ENCODE peak calls at places on chromosomes 6 and 20, in four cellular contexts. One of them, this sample, is unnamed.

GRCh38 chr6:109229536-109229935 is 134.2 kb downstream of the CEP57L1 start:
- DNase-seq in WTC11: no peak
- DNase-seq in SK-N-SH: no peak
- DNase-seq in H1: no peak
- DNase-seq in this sample: peak; percentile 61

GRCh38 chr20:63409066-63409833 is 48.1 kb upstream of the CHRNA4 start:
- DNase-seq in WTC11: peak; percentile 46
- DNase-seq in SK-N-SH: no peak
- DNase-seq in H1: no peak
- DNase-seq in this sample: no peak

GRCh38 chr6:17120019-17120418 is 18.2 kb downstream of the STMND1 start:
- DNase-seq in WTC11: no peak
- DNase-seq in SK-N-SH: no peak
- DNase-seq in H1: no peak
- DNase-seq in this sample: no peak

GRCh38 chr6:31586596-31586995 is 519 bp downstream of the LST1 start:
- DNase-seq in WTC11: no peak
- DNase-seq in SK-N-SH: no peak
- DNase-seq in H1: no peak
- DNase-seq in this sample: no peak

GRCh38 chr20:57619053-57619831 is 984 bp downstream of the ZBP1 start:
- DNase-seq in WTC11: no peak
- DNase-seq in SK-N-SH: no peak
- DNase-seq in H1: no peak
- DNase-seq in this sample: no peak

GRCh38 chr6:19142236-19142635 is 694.9 kb upstream of the ID4 start:
- DNase-seq in WTC11: no peak
- DNase-seq in SK-N-SH: no peak
- DNase-seq in H1: no peak
- DNase-seq in this sample: no peak

GRCh38 chr20:57272883-57273282 is 6.4 kb upstream of the BMP7 start:
- DNase-seq in WTC11: no peak
- DNase-seq in SK-N-SH: peak; percentile 61
- DNase-seq in H1: no peak
- DNase-seq in this sample: no peak

GRCh38 chr6:21947751-21948386 is 349.0 kb downstream of the PRL start:
- DNase-seq in WTC11: no peak
- DNase-seq in SK-N-SH: peak; percentile 31
- DNase-seq in H1: no peak
- DNase-seq in this sample: no peak

GRCh38 chr20:20358801-20359200 is 9.1 kb upstream of the INSM1 start:
- DNase-seq in WTC11: no peak
- DNase-seq in SK-N-SH: no peak
- DNase-seq in H1: no peak
- DNase-seq in this sample: no peak

GRCh38 chr6:128655978-128656498 is 135.6 kb upstream of the PTPRK start:
- DNase-seq in WTC11: no peak
- DNase-seq in SK-N-SH: no peak
- DNase-seq in H1: no peak
- DNase-seq in this sample: no peak

GRCh38 chr20:3698511-3699436 is 13.6 kb downstream of the SIGLEC1 start:
- DNase-seq in WTC11: no peak
- DNase-seq in SK-N-SH: no peak
- DNase-seq in H1: no peak
- DNase-seq in this sample: no peak

GRCh38 chr6:71967436-71967835 is 81.1 kb downstream of the RIMS1 start:
- DNase-seq in WTC11: no peak
- DNase-seq in SK-N-SH: no peak
- DNase-seq in H1: no peak
- DNase-seq in this sample: no peak

DNA sequence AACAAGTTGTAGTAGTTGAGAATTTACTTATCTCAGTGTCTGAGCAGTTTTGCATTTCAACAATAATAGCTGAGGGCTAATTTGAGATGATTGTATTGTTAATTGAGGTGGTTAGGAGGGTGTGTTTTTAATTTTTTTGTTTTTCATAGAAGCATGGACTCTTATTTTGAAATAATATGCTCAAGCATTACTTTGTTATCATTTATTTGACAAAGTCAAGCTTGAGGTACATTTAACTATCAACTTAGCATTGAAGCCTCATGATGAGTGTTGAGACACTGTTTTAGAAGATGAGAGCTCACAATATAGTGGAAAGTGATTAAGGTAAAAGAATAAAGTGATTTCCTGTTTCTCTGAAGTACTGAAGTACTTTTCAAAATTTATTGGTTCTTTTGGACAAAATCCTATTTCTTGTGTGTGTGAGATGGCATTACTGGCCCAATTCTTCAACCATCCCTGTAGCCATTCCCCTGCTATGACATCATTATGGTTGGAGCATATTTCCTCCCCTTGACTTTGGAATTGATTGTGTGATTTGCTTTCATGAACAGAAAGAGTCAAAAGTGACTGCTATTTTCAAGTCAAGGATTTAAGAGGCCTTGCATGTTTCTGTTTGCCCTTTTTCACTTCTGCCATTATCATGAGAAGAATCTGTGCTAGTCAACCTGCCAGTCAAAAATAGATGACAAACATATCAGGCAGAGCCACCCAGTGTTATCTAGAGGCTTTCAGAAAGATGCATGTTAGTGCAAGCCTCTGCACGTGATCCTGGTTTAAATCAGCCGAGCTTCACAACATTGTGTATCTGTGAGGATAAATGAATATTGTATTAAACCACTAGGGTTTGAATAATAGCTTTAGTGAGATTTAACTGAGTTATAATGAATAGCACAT is 1112.3 kb upstream of the CITED2 start:
- DNase-seq in WTC11: no peak
- DNase-seq in SK-N-SH: no peak
- DNase-seq in H1: no peak
- DNase-seq in this sample: no peak
- TF ChIP-seq TEAD4 in WTC11: no peak
- TF ChIP-seq TEAD4 in SK-N-SH: no peak
- TF ChIP-seq TEAD4 in H1: no peak
- TF ChIP-seq TEAD4 in this sample: peak; percentile 41

GRCh38 chr6:166341464-166341863 is 881 bp downstream of the SFT2D1 start:
- DNase-seq in WTC11: no peak
- DNase-seq in SK-N-SH: no peak
- DNase-seq in H1: no peak
- DNase-seq in this sample: no peak
- TF ChIP-seq TEAD4 in WTC11: no peak
- TF ChIP-seq TEAD4 in SK-N-SH: no peak
- TF ChIP-seq TEAD4 in H1: no peak
- TF ChIP-seq TEAD4 in this sample: no peak

GRCh38 chr6:98037571-98037970 is 754.6 kb upstream of the MMS22L start:
- DNase-seq in WTC11: no peak
- DNase-seq in SK-N-SH: no peak
- DNase-seq in H1: no peak
- DNase-seq in this sample: no peak

GRCh38 chr6:98041921-98042320 is 758.9 kb upstream of the MMS22L start:
- DNase-seq in WTC11: no peak
- DNase-seq in SK-N-SH: peak; percentile 52
- DNase-seq in H1: no peak
- DNase-seq in this sample: no peak

GRCh38 chr6:98041072-98041471 is 758.1 kb upstream of the MMS22L start:
- DNase-seq in WTC11: no peak
- DNase-seq in SK-N-SH: no peak
- DNase-seq in H1: no peak
- DNase-seq in this sample: no peak

GRCh38 chr6:98039443-98039842 is 756.4 kb upstream of the MMS22L start:
- DNase-seq in WTC11: peak; percentile 50
- DNase-seq in SK-N-SH: no peak
- DNase-seq in H1: no peak
- DNase-seq in this sample: no peak

GRCh38 chr6:98039876-98040605 is 757.0 kb upstream of the MMS22L start:
- DNase-seq in WTC11: no peak
- DNase-seq in SK-N-SH: no peak
- DNase-seq in H1: peak; percentile 63
- DNase-seq in this sample: no peak
- TF ChIP-seq TEAD4 in WTC11: no peak
- TF ChIP-seq TEAD4 in SK-N-SH: no peak
- TF ChIP-seq TEAD4 in H1: peak; percentile 87
- TF ChIP-seq TEAD4 in this sample: no peak

DNA sequence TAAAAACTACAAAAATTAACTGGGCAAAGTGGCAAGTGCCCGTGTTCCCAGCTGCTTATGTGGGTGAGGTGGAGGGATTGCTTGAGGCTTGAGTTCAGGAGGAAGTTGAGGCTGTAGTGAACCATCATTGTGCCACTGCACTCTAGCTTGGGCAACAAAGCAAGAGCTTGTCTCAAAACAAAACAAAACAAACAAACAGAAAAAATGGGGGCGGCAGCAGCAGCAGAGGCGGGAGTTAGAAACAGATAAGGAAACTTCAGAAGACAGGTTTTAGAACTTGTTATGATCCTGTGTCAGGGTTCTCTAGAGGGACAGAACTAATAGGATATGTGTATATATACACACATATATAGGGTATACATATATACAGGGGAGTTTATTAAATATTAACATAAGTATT is 49.0 kb downstream of the SCAF8 start:
- DNase-seq in WTC11: no peak
- DNase-seq in SK-N-SH: no peak
- DNase-seq in H1: no peak
- DNase-seq in this sample: no peak
- TF ChIP-seq TEAD4 in WTC11: no peak
- TF ChIP-seq TEAD4 in SK-N-SH: no peak
- TF ChIP-seq TEAD4 in H1: no peak
- TF ChIP-seq TEAD4 in this sample: no peak

DNA sequence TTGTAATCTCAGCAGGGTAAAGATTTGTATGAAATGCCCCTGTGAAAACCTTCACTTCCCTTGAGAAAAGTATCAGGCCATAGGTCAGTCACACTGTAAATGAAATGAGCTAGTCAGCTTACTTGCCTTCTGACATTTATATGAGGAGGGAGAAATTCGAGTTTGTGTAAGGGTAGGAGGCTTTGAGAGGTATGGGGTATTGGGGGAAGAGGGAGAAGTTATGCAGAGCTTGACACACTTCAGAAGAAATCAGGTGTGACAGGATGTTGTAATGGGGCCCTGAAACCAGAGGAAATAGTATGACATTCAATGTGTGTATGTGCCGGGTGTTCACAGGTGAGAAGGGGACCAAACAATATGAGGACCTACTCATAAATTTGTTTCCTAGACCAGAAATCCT is 64.2 kb upstream of the CCN6 start:
- DNase-seq in WTC11: no peak
- DNase-seq in SK-N-SH: no peak
- DNase-seq in H1: no peak
- DNase-seq in this sample: no peak
- TF ChIP-seq TEAD4 in WTC11: no peak
- TF ChIP-seq TEAD4 in SK-N-SH: no peak
- TF ChIP-seq TEAD4 in H1: no peak
- TF ChIP-seq TEAD4 in this sample: no peak

GRCh38 chr6:134299236-134299635 is 18.7 kb downstream of the SGK1 start:
- DNase-seq in WTC11: no peak
- DNase-seq in SK-N-SH: no peak
- DNase-seq in H1: no peak
- DNase-seq in this sample: no peak
- TF ChIP-seq TEAD4 in WTC11: no peak
- TF ChIP-seq TEAD4 in SK-N-SH: no peak
- TF ChIP-seq TEAD4 in H1: no peak
- TF ChIP-seq TEAD4 in this sample: no peak

DNA sequence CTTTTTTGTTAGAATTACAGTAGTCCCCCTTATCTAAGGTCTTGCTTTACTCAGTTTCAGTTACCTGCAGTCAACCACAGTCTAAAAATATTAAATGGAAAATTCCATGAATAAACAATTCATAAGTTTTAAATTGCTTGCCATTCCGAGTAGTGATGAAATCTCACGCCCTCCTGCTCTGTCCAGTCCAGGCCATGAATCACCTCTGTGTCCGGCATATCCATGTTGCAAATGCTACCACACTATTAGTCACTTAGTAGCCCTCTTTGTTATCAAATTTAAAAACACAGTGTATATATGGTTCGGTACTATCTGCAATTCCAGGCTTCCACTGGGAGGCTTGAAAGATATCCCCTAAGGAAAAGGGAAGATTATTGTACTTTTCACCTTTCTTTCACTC is 164.6 kb upstream of the FAM83B start:
- DNase-seq in WTC11: no peak
- DNase-seq in SK-N-SH: no peak
- DNase-seq in H1: no peak
- DNase-seq in this sample: no peak
- TF ChIP-seq TEAD4 in WTC11: no peak
- TF ChIP-seq TEAD4 in SK-N-SH: no peak
- TF ChIP-seq TEAD4 in H1: no peak
- TF ChIP-seq TEAD4 in this sample: no peak